ENCODE peak calls at places on chromosomes 5 and 9, in four cellular contexts. P is K562, M is HepG2, F is HCT116. C is an unnamed sample. For H3K36me3, the result is how much of the 10 kb centered on the place peaks cover.

GRCh38 chr9:90939367-90939766 is 137.7 kb downstream of the SYK start:
- DNase-seq in M (no peak), P (no peak), F (no peak), C (no peak)

GRCh38 chr5:98796197-98796972 is 22.9 kb downstream of the RGMB start:
- DNase-seq in F (no peak), P (peak), M (peak), C (peak)

GRCh38 chr5:110045153-110045552 is 355.4 kb downstream of the MAN2A1 start:
- DNase-seq in M (no peak), F (no peak), P (no peak), C (no peak)

GRCh38 chr9:91207481-91207888 is 154.2 kb downstream of the AUH start:
- DNase-seq in F (no peak), P (no peak), M (peak), C (no peak)

GRCh38 chr5:115384587-115385375 is 88.3 kb upstream of the CCDC112 start:
- DNase-seq in F (no peak), M (no peak), P (no peak), C (no peak)

GRCh38 chr5:15003511-15003920 is 131.9 kb upstream of the ANKH start:
- DNase-seq in M (peak), F (peak), P (peak), C (peak)

GRCh38 chr5:137492321-137492720 is 6.8 kb downstream of the SPOCK1 start:
- DNase-seq in M (no peak), F (no peak), P (no peak), C (no peak)

GRCh38 chr5:53874409-53874808 is 314.0 kb downstream of the NDUFS4 start:
- DNase-seq in M (no peak), P (no peak), F (no peak), C (no peak)

GRCh38 chr9:72349911-72350310 is 15.1 kb downstream of the ZFAND5 start:
- DNase-seq in M (no peak), F (no peak), P (no peak), C (no peak)

GRCh38 chr5:156312897-156313680 is 13.9 kb upstream of the SGCD start:
- DNase-seq in M (no peak), F (no peak), P (no peak), C (no peak)

GRCh38 chr5:112473989-112474388 is 54.9 kb upstream of the EPB41L4A start:
- DNase-seq in F (no peak), M (no peak), P (no peak), C (no peak)

GRCh38 chr5:85268194-85268593 is 883.5 kb upstream of the EDIL3 start:
- DNase-seq in P (no peak), F (no peak), M (no peak), C (no peak)

GRCh38 chr5:78647411-78647818 is 1.2 kb downstream of the LHFPL2 start:
- DNase-seq in M (peak), P (no peak), F (no peak), C (no peak)

GRCh38 chr9:131278421-131279111 is 2.3 kb upstream of the FAM78A start:
- DNase-seq in P (peak), M (no peak), F (no peak), C (no peak)

GRCh38 chr9:131275332-131276106 is 791 bp downstream of the FAM78A start:
- DNase-seq in P (peak), F (no peak), M (peak), C (no peak)

GRCh38 chr9:131277673-131278420 is 1.5 kb upstream of the FAM78A start:
- DNase-seq in F (peak), M (peak), P (peak), C (no peak)

GRCh38 chr9:131276107-131276888 is at the start of gene FAM78A:
- DNase-seq in F (no peak), M (no peak), P (no peak), C (no peak)

DNA sequence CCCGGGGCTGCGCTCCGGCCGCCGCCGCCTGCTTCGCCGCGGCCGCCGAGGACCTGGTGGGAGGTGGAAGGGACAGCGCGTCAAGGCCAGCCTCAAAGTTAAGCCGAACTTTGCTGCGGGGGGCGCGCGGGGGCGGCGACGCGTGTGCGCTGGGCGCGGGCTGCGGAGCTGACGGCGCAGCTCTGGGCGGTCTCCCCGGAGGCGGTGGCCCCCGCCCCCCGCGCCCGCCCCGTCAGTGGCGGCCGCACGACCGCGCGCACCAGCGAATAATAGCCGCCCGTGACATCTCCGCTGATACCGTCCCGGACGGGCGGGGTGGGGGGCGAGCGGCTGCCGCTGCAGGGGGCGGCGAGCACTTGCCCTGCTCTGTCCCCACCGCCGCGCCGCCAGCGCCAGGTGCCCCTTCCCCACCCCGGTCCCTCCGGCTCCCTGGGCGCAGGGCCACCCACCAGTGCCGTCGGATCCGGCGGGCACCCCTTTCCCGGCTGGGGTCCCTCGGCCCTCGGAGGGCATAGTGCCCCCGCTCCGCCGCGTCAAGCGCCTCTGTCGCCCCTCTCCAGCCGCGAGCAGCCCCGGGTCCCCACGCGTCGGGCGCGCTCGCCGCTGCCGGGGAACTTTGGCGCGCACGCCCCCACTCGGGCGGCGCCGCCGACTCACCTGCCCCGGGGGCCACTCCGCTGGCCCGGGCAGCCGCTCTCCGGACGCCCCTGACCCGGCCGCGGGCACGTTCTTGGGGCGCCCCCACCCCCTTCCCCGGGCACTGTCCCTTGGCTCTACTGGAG is 772 bp upstream of the FAM78A start:
- DNase-seq in F (no peak), P (peak), M (no peak), C (no peak)
- TF ChIP-seq TCF7L2 in F (no peak), P (no peak), M (no peak), C (no peak)

DNA sequence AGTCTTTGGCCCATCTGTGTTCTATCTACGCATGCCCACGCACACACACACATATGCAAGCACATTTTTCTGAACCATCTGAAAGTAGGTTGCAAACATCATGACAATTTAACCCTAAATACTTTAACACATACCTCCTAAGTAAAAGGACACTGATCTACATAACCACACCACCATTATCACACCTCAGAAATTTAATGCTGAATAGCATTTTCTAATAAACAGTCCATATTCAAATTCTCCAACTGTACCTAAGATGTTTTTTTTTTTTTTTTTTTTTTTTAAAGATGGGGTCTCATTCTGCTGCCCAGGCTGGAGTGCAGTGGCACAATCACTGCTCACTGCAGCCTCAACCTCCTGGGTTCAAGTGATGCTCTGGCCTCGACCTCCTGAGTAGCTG is 35.5 kb downstream of the DDX31 start:
- DNase-seq in M (no peak), F (no peak), P (no peak), C (no peak)
- H3K36me3 ChIP-seq in M (under half), F (under half), P (half or more), C (under half)

GRCh38 chr5:158434749-158435148 is 575.8 kb upstream of the CLINT1 start:
- DNase-seq in F (no peak), M (no peak), P (no peak), C (no peak)

GRCh38 chr5:158430166-158430828 is 571.4 kb upstream of the CLINT1 start:
- DNase-seq in M (no peak), F (no peak), P (no peak), C (no peak)

GRCh38 chr5:158429564-158429963 is 570.6 kb upstream of the CLINT1 start:
- DNase-seq in F (no peak), M (no peak), P (no peak), C (no peak)

GRCh38 chr5:158433634-158434033 is 574.7 kb upstream of the CLINT1 start:
- DNase-seq in P (no peak), F (no peak), M (no peak), C (no peak)

DNA sequence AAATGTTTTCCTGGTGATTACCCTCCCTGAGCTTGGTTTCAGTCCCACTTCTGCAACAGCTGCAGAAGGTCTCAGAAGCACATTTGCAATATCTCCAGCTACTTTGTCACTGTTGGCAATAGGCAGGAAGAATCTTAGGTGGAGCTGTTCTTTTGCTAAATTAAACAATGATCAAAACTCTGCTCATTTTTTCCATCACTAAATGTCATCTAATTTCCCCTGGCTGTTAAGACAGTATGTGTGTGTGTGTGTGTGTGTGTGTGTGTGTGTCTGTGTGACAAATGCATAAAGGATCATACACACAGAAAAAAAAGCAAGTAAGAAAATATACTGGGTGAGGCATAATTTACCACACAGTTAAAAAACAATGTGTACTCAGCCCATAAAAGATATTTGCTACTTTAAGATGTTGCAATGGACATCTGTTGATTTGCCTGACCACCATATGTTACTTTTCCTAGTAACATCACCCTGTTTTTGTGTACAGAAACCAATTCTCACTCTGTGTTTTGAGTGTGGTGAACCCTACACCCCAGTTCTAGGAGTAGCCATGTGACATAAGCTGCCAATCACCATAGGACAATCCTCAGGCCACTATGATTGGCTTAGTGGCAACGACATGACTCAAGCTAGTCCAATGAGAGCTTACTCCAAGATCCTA is 572.6 kb upstream of the CLINT1 start:
- DNase-seq in F (no peak), P (no peak), M (no peak), C (no peak)
- TF ChIP-seq TCF7L2 in F (no peak), P (no peak), M (no peak), C (no peak)

GRCh38 chr5:151138114-151138513 is 19.5 kb downstream of the ANXA6 start:
- DNase-seq in F (no peak), P (no peak), M (no peak), C (no peak)

GRCh38 chr5:151134228-151134627 is 23.4 kb downstream of the ANXA6 start:
- DNase-seq in F (no peak), P (no peak), M (no peak), C (no peak)

GRCh38 chr5:151139015-151139414 is 18.6 kb downstream of the ANXA6 start:
- DNase-seq in F (no peak), M (no peak), P (no peak), C (no peak)

GRCh38 chr5:151139646-151140045 is 17.9 kb downstream of the ANXA6 start:
- DNase-seq in P (no peak), M (no peak), F (no peak), C (no peak)

DNA sequence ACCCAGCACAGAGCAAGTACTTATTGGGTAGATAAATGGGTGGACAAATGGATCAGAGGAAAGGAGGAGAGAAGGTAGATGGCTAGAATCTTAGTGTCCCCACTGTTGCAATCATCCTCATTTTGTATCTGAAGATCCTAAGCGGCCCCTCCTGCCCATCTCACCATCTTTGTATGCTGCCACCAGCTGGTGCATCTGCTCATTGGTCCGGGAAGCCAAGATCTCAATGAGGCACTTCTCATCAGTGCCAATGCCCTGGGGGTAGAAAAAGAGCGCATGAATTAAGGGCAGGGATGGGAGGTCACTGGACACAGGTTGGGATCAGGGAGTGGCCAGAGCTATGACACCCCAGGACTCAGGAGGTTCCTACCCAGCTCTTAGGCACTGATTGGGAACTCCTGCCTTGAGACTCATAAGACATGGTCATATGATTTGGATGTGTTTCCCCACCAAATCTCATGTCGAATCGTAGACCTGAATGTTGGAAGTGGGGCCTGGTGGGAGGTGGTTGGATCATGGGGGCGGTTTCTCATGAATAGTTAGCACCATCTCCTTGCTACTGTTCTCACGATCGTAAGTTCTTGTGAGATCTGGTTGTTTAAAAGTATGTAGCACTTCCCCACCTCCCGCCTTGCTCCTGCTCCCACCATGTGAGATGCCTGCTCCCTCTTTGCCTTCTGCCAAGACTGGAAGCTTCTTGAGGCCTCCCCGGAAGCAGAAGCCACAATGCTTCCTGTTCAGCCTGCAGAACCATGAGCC is 20.3 kb downstream of the ANXA6 start:
- DNase-seq in M (no peak), F (no peak), P (no peak), C (no peak)
- H3K36me3 ChIP-seq in M (under half), F (under half), P (under half), C (under half)